ENCODE peak calls at places on chromosomes 2 and 18, in ten cellular contexts. A, L, O, K, H, D, B, P, G and U are unnamed samples.

GRCh38 chr2:13682878-13683277 is 949.6 kb upstream of the LRATD1 start:
- DNase-seq in A (no peak), L (peak), O (peak), K (no peak), H (no peak), D (no peak), B (no peak), P (no peak), G (no peak), U (peak)

GRCh38 chr2:46387886-46388515 is 90.8 kb downstream of the EPAS1 start:
- DNase-seq in A (no peak), L (no peak), O (no peak), K (peak), H (no peak), D (no peak), B (no peak), P (no peak), G (no peak), U (no peak)

GRCh38 chr18:49014605-49015267 is 64.0 kb upstream of the SMAD7 start:
- DNase-seq in A (no peak), L (no peak), O (no peak), K (no peak), H (no peak), D (no peak), B (no peak), P (no peak), G (no peak), U (no peak)

GRCh38 chr18:45505497-45506206 is 109.6 kb upstream of the SLC14A2 start:
- DNase-seq in A (no peak), L (peak), O (peak), K (no peak), H (no peak), D (no peak), B (no peak), P (no peak), G (no peak), U (no peak)

GRCh38 chr18:36449451-36449850 is 151.9 kb downstream of the FHOD3 start:
- DNase-seq in A (no peak), L (peak), O (peak), K (no peak), H (no peak), D (no peak), B (no peak), P (no peak), G (no peak), U (no peak)

GRCh38 chr2:189581354-189582139 is 961 bp upstream of the SLC40A1 start:
- DNase-seq in A (peak), L (no peak), O (no peak), K (no peak), H (no peak), D (no peak), B (peak), P (no peak), G (no peak), U (no peak)

GRCh38 chr2:211329882-211330281 is 773.5 kb downstream of the CPS1 start:
- DNase-seq in A (no peak), L (no peak), O (no peak), K (no peak), H (no peak), D (no peak), B (no peak), P (no peak), G (no peak), U (no peak)

GRCh38 chr2:230160112-230160660 is 59.6 kb downstream of the SP110 start:
- DNase-seq in A (peak), L (peak), O (peak), K (peak), H (no peak), D (peak), B (peak), P (peak), G (peak), U (peak)

GRCh38 chr2:88481937-88482336 is 29.4 kb upstream of the FOXI3 start:
- DNase-seq in A (no peak), L (no peak), O (peak), K (no peak), H (no peak), D (no peak), B (no peak), P (no peak), G (no peak), U (no peak)

GRCh38 chr2:30398488-30398887 is 48.6 kb upstream of the LCLAT1 start:
- DNase-seq in A (no peak), L (no peak), O (no peak), K (no peak), H (no peak), D (no peak), B (no peak), P (no peak), G (no peak), U (no peak)

GRCh38 chr2:11532434-11533055 is 1.3 kb upstream of the GREB1 start:
- DNase-seq in A (no peak), L (peak), O (peak), K (no peak), H (no peak), D (no peak), B (no peak), P (no peak), G (no peak), U (no peak)

GRCh38 chr2:173441222-173441621 is 86.5 kb downstream of the CDCA7 start:
- DNase-seq in A (no peak), L (peak), O (no peak), K (no peak), H (no peak), D (no peak), B (no peak), P (no peak), G (no peak), U (no peak)

GRCh38 chr2:237109421-237109820 is 23.7 kb downstream of the COPS8 start:
- DNase-seq in A (no peak), L (no peak), O (no peak), K (no peak), H (no peak), D (no peak), B (no peak), P (no peak), G (no peak), U (no peak)

GRCh38 chr2:17441055-17441771 is 77.0 kb downstream of the RAD51AP2 start:
- DNase-seq in A (no peak), L (peak), O (no peak), K (no peak), H (no peak), D (no peak), B (no peak), P (no peak), G (no peak), U (no peak)

GRCh38 chr2:241891315-241891987 is 21.9 kb downstream of the RTP5 start:
- DNase-seq in A (no peak), L (no peak), O (no peak), K (no peak), H (no peak), D (no peak), B (no peak), P (no peak), G (peak), U (no peak)

GRCh38 chr2:70931376-70932000 is 4.2 kb upstream of the ATP6V1B1 start:
- DNase-seq in A (peak), L (peak), O (no peak), K (no peak), H (no peak), D (no peak), B (peak), P (no peak), G (no peak), U (no peak)

GRCh38 chr2:33011941-33012340 is 65.2 kb downstream of the LTBP1 start:
- DNase-seq in A (no peak), L (peak), O (peak), K (no peak), H (no peak), D (no peak), B (no peak), P (no peak), G (no peak), U (no peak)